ENCODE peak calls at places on chromosomes 3 and 15, in eight cellular contexts. Z is effector CD4-positive, alpha-beta T cell; T is NCI-H82; Q is hepatic stellate cell; C is fibroblast of pulmonary artery; S is BE2C; P is activated naive CD4-positive, alpha-beta T cell treated with anti-CD3 and anti-CD28 coated beads for 36 hours; A is amniotic stem cell. M is an unnamed sample.

GRCh38 chr3:139378587-139378986 is 10.9 kb downstream of the COPB2 start:
- DNase-seq in Z (no peak), T (peak), Q (no peak), C (no peak), S (no peak), P (no peak), A (no peak), M (peak)

GRCh38 chr15:61119556-61119955 is 109.5 kb downstream of the RORA start:
- DNase-seq in Z (no peak), T (no peak), Q (peak), C (no peak), S (no peak), P (no peak), A (no peak), M (no peak)

GRCh38 chr3:132265008-132265407 is 52.2 kb upstream of the ACP3 start:
- DNase-seq in Z (no peak), T (no peak), Q (no peak), C (no peak), S (no peak), P (no peak), A (no peak), M (no peak)

GRCh38 chr15:82298520-82298919 is 35.9 kb downstream of the SAXO2 start:
- DNase-seq in Z (peak), T (no peak), Q (no peak), C (no peak), S (no peak), P (peak), A (no peak), M (peak)

GRCh38 chr3:49794431-49794830 is 5.2 kb downstream of the CDHR4 start:
- DNase-seq in Z (no peak), T (no peak), Q (no peak), C (no peak), S (no peak), P (no peak), A (no peak), M (no peak)

GRCh38 chr3:123759311-123759710 is 124.8 kb downstream of the MYLK start:
- DNase-seq in Z (no peak), T (no peak), Q (no peak), C (no peak), S (no peak), P (no peak), A (no peak), M (no peak)

GRCh38 chr3:11386413-11387155 is 114.4 kb downstream of the ATG7 start:
- DNase-seq in Z (no peak), T (no peak), Q (no peak), C (peak), S (no peak), P (no peak), A (no peak), M (peak)

GRCh38 chr15:43204016-43204901 is 16.6 kb downstream of the EPB42 start:
- DNase-seq in Z (peak), T (peak), Q (peak), C (peak), S (peak), P (peak), A (peak), M (peak)

GRCh38 chr3:49148159-49148558 is 15.3 kb upstream of the LAMB2 start:
- DNase-seq in Z (no peak), T (no peak), Q (no peak), C (no peak), S (no peak), P (no peak), A (no peak), M (no peak)

GRCh38 chr3:133509482-133509881 is 64.0 kb upstream of the CDV3 start:
- DNase-seq in Z (no peak), T (no peak), Q (no peak), C (peak), S (no peak), P (no peak), A (no peak), M (no peak)

GRCh38 chr15:70068783-70069565 is 28.7 kb downstream of the TLE3 start:
- DNase-seq in Z (no peak), T (no peak), Q (no peak), C (no peak), S (no peak), P (no peak), A (no peak), M (no peak)

GRCh38 chr15:63601026-63601726 is 4.0 kb downstream of the FBXL22 start:
- DNase-seq in Z (peak), T (peak), Q (peak), C (peak), S (peak), P (peak), A (no peak), M (peak)